ENCODE peak calls at places on chromosomes 16 and 17, in ten cellular contexts. E, O, L, H, J, Z, P, N, X and D are unnamed samples.

GRCh38 chr17:46212634-46213435 is 19.6 kb upstream of the KANSL1 start:
- DNase-seq in O (peak), P (peak), Z (peak), L (peak), E (peak), N (no peak), H (no peak), J (peak), X (peak), D (peak)

GRCh38 chr16:13316008-13316407 is 414.6 kb downstream of the SHISA9 start:
- DNase-seq in E (no peak), J (no peak), L (no peak), Z (no peak), O (no peak), H (no peak), X (no peak), N (no peak), P (no peak), D (no peak)

GRCh38 chr16:57017251-57017650 is 27.9 kb downstream of the NLRC5 start:
- DNase-seq in P (no peak), Z (peak), L (no peak), O (no peak), J (no peak), X (no peak), H (no peak), E (no peak), N (no peak), D (no peak)

GRCh38 chr16:1271380-1271749 is 15.5 kb downstream of the TPSD1 start:
- DNase-seq in P (no peak), X (no peak), J (no peak), Z (no peak), E (no peak), L (no peak), O (no peak), N (no peak), H (no peak), D (no peak)

GRCh38 chr17:19418312-19418992 is 7.4 kb downstream of the RNF112 start:
- DNase-seq in Z (peak), L (no peak), X (no peak), E (peak), O (no peak), P (no peak), H (no peak), J (no peak), N (no peak), D (peak)

GRCh38 chr17:29549169-29549935 is 17.5 kb downstream of the ABHD15 start:
- DNase-seq in L (no peak), O (peak), Z (peak), X (no peak), P (no peak), N (no peak), J (no peak), H (no peak), E (no peak), D (no peak)

GRCh38 chr16:17518441-17518840 is 47.7 kb upstream of the XYLT1 start:
- DNase-seq in X (no peak), O (no peak), N (no peak), E (no peak), J (no peak), H (no peak), L (no peak), P (no peak), Z (peak), D (no peak)

GRCh38 chr16:3651461-3652372 is 2.8 kb upstream of the DNASE1 start:
- DNase-seq in J (no peak), O (no peak), X (no peak), H (no peak), N (no peak), L (no peak), P (no peak), Z (no peak), E (no peak), D (no peak)

GRCh38 chr16:2150418-2151187 is 2.2 kb downstream of the RAB26 start:
- DNase-seq in X (peak), O (no peak), L (peak), H (no peak), J (no peak), N (peak), E (no peak), Z (no peak), P (no peak), D (peak)

GRCh38 chr17:848402-848801 is 66.2 kb downstream of the MRM3 start:
- DNase-seq in X (no peak), E (no peak), P (no peak), H (no peak), J (no peak), Z (no peak), L (no peak), N (no peak), O (no peak), D (no peak)

GRCh38 chr16:51151951-51152663 is 1.0 kb upstream of the SALL1 start:
- DNase-seq in Z (peak), E (no peak), P (no peak), O (no peak), J (no peak), L (peak), X (peak), H (no peak), N (peak), D (peak)

GRCh38 chr16:16163571-16163970 is 59.7 kb downstream of the ABCC6 start:
- DNase-seq in X (no peak), O (no peak), P (no peak), H (no peak), Z (no peak), J (no peak), N (no peak), E (no peak), L (no peak), D (peak)

GRCh38 chr17:81165246-81166032 is at the start of gene PVALEF:
- DNase-seq in J (no peak), L (no peak), N (no peak), Z (no peak), E (no peak), X (no peak), O (no peak), H (no peak), P (no peak), D (no peak)

GRCh38 chr17:21019976-21020575 is 22.7 kb downstream of the USP22 start:
- DNase-seq in O (no peak), P (peak), L (peak), X (peak), E (peak), N (no peak), Z (peak), H (no peak), J (peak), D (no peak)

GRCh38 chr17:72358465-72358864 is 237.6 kb downstream of the SOX9 start:
- DNase-seq in N (no peak), J (no peak), X (no peak), L (no peak), E (no peak), O (no peak), P (no peak), H (no peak), Z (peak), D (no peak)

GRCh38 chr17:60155815-60156214 is 6.0 kb downstream of the CA4 start:
- DNase-seq in E (no peak), J (no peak), Z (no peak), O (no peak), X (no peak), N (no peak), L (no peak), P (no peak), H (no peak), D (no peak)

GRCh38 chr16:88504489-88505404 is 51.7 kb downstream of the ZFPM1 start:
- DNase-seq in E (peak), J (no peak), O (no peak), P (no peak), N (no peak), Z (no peak), L (no peak), X (peak), H (no peak), D (no peak)